ENCODE peak calls at places on chromosomes 2 and 18, in seven cellular contexts. H is GM12865, Y is astrocyte of the spinal cord, D is choroid plexus epithelial cell, F is upper lobe of right lung, Z is omental fat pad, C is BE2C. O is an unnamed sample.

GRCh38 chr2:126946323-126947089 is 47.8 kb downstream of the TEX51 start:
- DNase-seq in C (peak), D (no peak), H (no peak), Y (no peak), Z (no peak), F (no peak), O (no peak)

GRCh38 chr2:30305235-30305634 is 73.9 kb downstream of the LBH start:
- DNase-seq in H (no peak), D (no peak), C (no peak), Y (peak), F (no peak), Z (no peak), O (no peak)

GRCh38 chr18:35289293-35290069 is 548 bp downstream of the ZSCAN30 start:
- DNase-seq in C (no peak), Y (peak), D (no peak), F (peak), H (peak), Z (no peak), O (peak)

GRCh38 chr18:5979971-5980457 is 84.7 kb upstream of the TMEM200C start:
- DNase-seq in D (no peak), C (no peak), Y (no peak), F (no peak), H (peak), Z (no peak), O (no peak)

GRCh38 chr2:129861666-129862288 is 117.7 kb upstream of the RAB6C start:
- DNase-seq in C (no peak), H (no peak), Z (no peak), Y (no peak), D (no peak), F (no peak), O (no peak)

GRCh38 chr2:223941579-223942277 is 3.4 kb downstream of the WDFY1 start:
- DNase-seq in C (no peak), Z (no peak), F (no peak), H (peak), D (peak), Y (peak), O (peak)

GRCh38 chr18:8333961-8334360 is 275.3 kb upstream of the RAB12 start:
- DNase-seq in Z (no peak), C (no peak), D (no peak), H (no peak), F (no peak), Y (no peak), O (no peak)

GRCh38 chr2:70140978-70141753 is 49.7 kb downstream of the C2orf42 start:
- DNase-seq in F (peak), D (peak), Y (peak), H (peak), C (peak), Z (peak), O (peak)

GRCh38 chr2:146678516-146678915 is 1166.3 kb upstream of the ACVR2A start:
- DNase-seq in F (no peak), H (no peak), C (no peak), Y (no peak), D (no peak), Z (no peak), O (no peak)

GRCh38 chr2:235030126-235030525 is 78.3 kb downstream of the SH3BP4 start:
- DNase-seq in Z (no peak), D (no peak), F (peak), Y (no peak), C (no peak), H (no peak), O (no peak)

GRCh38 chr2:165793779-165794519 is at the start of gene GALNT3:
- DNase-seq in Y (no peak), H (peak), D (no peak), F (peak), C (no peak), Z (no peak), O (peak)
- TF ChIP-seq CTCF in Y (no peak), H (no peak), D (no peak), F (no peak), C (no peak), Z (no peak), O (no peak)

GRCh38 chr2:74290466-74291216 is 52.6 kb downstream of the SLC4A5 start:
- DNase-seq in F (no peak), Y (no peak), C (no peak), D (no peak), H (peak), Z (no peak), O (peak)
- TF ChIP-seq CTCF in F (no peak), Y (no peak), C (no peak), D (no peak), H (no peak), Z (no peak), O (no peak)

GRCh38 chr2:69011611-69012157 is 1.3 kb upstream of the ANTXR1 start:
- DNase-seq in H (no peak), Y (no peak), C (peak), Z (no peak), F (no peak), D (no peak), O (no peak)

GRCh38 chr2:69012310-69013122 is 463 bp upstream of the ANTXR1 start:
- DNase-seq in C (peak), H (peak), Y (peak), F (peak), Z (peak), D (peak), O (peak)

GRCh38 chr2:69010437-69011194 is 2.4 kb upstream of the ANTXR1 start:
- DNase-seq in Y (no peak), D (no peak), C (no peak), Z (no peak), H (no peak), F (no peak), O (no peak)

GRCh38 chr2:69013837-69014796 is 1.1 kb downstream of the ANTXR1 start:
- DNase-seq in H (no peak), Y (peak), F (no peak), C (no peak), D (peak), Z (no peak), O (no peak)

GRCh38 chr2:69013123-69013836 is at the start of gene ANTXR1:
- DNase-seq in C (peak), F (peak), D (peak), Z (no peak), H (no peak), Y (peak), O (peak)
- TF ChIP-seq CTCF in C (no peak), F (no peak), D (no peak), Z (no peak), H (no peak), Y (no peak), O (peak)

GRCh38 chr2:214158851-214159250 is 252.0 kb upstream of the VWC2L start:
- DNase-seq in C (no peak), F (no peak), H (no peak), Z (no peak), D (no peak), Y (no peak), O (no peak)
- TF ChIP-seq CTCF in C (no peak), F (no peak), H (no peak), Z (no peak), D (no peak), Y (no peak), O (no peak)

DNA sequence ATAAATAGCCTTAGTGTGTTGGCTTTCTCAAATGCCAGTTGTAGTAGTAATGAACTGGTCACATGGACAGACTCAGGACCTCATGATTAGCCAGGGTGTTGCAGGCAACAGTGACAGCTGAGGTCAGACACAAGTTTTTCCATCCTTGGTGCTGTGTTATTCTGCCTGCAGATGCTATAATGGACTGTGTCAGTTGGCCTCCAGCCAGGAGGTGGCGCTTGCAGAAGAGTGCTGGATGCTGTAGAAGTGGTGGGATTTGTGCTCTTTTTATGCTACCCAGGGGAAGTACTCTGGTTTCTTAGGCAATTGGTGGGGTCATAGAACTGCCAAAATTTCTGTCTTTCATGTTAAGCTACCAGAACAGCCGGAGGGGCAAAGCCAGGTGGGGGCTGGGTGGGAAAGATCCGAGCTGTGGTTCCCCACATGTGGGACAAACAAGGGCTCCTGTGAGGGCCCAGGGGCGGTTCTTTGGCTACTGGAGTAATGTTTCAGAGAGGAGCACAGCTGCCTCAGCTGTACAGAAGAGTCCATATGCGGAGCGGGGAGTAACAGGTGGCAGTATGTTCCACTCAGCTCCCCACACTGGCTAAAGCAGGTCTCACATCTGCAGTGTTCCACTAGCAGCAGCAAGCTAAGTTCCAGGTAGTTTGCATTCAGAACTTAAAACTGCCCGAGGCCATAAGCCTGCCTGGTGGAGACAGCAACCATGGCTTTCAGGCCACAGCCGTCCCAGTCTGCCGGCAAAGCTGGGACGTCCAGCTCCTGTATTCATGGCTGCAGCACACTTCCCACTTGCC is 104.4 kb downstream of the GULP1 start:
- DNase-seq in Z (no peak), C (peak), Y (no peak), H (peak), F (no peak), D (no peak), O (no peak)
- TF ChIP-seq CTCF in Z (no peak), C (peak), Y (no peak), H (no peak), F (no peak), D (no peak), O (no peak)

DNA sequence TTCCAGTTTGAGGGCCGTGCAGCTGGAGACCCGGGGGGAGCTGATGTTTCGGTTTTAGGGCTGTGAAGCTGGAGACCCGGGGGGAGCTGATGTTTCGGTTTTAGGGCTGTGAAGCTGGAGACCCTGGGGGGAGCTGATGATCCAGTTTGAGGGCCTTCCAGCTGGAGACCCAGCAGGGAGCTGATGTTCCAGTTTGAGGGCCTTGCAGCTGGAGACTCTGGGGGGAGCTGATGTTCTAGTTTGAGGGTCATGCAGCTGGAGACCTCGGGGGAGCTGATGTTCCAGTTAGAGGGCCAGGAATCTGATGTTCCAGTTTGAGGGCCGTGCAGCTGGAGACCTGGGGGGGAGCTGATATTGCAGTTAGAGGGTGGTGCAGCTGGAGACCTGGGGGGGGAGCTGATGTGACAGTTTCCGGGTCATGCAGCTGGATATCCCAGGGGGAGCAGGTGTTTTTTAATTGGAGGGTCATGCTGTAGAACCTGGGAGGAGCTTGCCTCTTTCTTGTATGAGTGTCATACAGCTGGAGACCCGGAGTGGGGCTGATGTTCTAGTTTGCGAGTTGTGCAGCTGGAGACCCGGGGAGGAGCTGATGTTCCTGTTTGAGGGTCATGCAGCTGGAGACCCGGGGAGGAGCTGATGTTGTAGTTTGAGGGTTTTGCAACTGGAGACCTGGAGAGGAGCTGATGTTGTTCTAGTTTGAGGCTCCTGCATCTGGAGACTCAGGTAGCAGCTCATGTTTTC is 153.2 kb downstream of the RTP5 start:
- DNase-seq in H (no peak), F (peak), D (no peak), Y (no peak), Z (no peak), C (no peak), O (no peak)
- TF ChIP-seq CTCF in H (no peak), F (no peak), D (no peak), Y (no peak), Z (no peak), C (no peak), O (no peak)

DNA sequence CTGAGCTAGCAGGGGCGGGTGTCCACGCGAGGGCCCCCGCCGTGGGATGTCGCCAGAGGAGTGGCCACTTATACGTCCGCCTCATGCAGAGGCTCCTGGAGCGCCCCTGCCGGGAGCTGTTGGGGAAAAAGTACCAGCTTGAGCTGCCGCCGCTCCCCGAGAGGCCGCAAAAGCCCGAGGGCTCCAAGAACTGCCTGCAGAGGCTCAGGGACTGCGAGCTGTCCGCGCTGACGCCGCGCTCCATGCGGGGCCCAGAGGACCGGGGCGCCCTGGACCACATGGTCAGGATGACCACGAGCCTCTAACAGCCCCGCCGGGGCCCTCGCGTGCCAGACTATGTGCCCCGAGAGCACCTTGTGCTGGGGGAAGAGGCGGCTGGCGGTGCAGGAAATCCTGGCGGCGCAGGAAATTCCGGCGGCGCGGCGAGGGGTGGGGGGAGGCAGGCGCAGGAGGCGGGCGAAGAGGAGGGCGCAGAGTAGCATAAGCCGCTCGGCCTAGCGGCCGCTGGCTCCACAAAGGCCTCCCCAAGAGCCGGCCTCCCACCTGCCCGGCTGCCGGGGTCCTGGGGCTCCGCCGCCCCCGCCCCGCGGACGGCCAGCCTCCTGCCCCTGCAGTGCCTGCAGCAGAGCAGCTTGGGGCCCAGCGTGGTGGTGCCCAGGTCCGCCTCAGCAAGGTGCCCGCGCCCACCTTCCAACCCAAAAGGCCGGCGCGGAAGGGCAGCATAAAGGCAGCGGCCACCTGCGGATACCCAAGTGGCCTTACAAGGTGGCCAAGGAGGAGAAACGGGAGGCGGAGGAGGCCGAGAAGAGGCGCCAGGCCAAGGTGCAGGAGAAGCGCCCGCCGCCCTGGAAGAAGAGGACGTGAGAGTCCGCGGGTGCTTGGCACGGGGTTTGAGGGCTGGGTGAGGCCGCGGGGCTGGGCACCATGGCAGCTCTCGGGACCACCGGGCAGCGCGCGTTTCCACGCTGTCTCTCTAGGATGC is 42.1 kb upstream of the TRIM43B start:
- DNase-seq in H (peak), Y (peak), Z (no peak), C (no peak), D (peak), F (peak), O (peak)
- TF ChIP-seq CTCF in H (peak), Y (peak), Z (no peak), C (no peak), D (peak), F (peak), O (no peak)

GRCh38 chr2:12047761-12048160 is 301.3 kb downstream of the LPIN1 start:
- DNase-seq in D (no peak), Y (no peak), H (peak), F (no peak), C (no peak), Z (no peak), O (no peak)

GRCh38 chr2:12050381-12050780 is 303.9 kb downstream of the LPIN1 start:
- DNase-seq in C (no peak), H (peak), D (peak), Y (peak), F (no peak), Z (no peak), O (no peak)

GRCh38 chr2:12045864-12046291 is 299.4 kb downstream of the LPIN1 start:
- DNase-seq in Z (no peak), D (no peak), C (no peak), Y (no peak), H (peak), F (no peak), O (no peak)

GRCh38 chr2:12046641-12047040 is 300.2 kb downstream of the LPIN1 start:
- DNase-seq in F (no peak), Z (no peak), H (no peak), C (no peak), D (peak), Y (no peak), O (no peak)

DNA sequence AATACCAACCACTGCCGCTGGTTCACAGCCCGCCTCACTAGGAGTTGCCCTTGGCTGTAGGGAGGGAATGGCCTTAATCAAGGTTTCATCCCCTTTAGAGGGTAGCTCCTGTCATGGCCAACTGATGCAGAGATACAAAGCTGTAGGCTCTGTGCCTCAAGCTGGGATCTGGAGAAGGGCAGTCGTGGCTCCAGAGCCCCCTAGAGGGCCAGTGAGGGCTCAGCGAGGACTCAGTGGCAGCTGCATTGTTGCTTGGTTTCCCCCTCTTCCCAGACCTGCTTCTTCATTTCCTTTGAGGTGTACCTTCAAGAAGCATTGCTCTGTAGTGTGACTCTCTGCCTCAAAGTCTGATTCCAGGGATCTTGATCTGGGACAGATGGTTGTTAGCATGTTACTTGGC is 302.1 kb downstream of the LPIN1 start:
- DNase-seq in C (peak), D (no peak), H (peak), F (no peak), Y (no peak), Z (no peak), O (no peak)
- TF ChIP-seq CTCF in C (peak), D (peak), H (peak), F (no peak), Y (peak), Z (no peak), O (no peak)

DNA sequence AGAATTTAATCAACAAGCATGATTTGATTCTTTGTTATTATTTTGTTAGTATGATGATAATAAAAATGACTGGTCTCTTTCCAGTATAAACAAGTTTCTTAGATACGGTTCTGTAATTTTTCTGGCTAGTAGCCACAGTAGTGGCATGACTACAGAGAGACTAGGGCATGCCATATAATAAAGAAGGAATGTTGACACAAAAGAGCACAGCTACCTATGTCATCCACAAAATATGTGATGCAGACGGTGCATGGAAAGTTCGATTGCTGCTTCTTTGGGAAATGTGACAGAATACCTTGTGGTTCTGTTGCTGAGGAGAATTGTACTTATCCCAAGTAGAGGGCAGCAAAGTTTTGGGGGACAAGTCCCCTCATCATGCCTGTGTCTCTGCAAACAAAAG is 26.1 kb upstream of the SETBP1 start:
- DNase-seq in H (no peak), Z (no peak), D (peak), C (no peak), Y (peak), F (no peak), O (no peak)
- TF ChIP-seq CTCF in H (no peak), Z (no peak), D (no peak), C (no peak), Y (no peak), F (no peak), O (no peak)

GRCh38 chr2:6893876-6894482 is 16.4 kb downstream of the RSAD2 start:
- DNase-seq in Y (no peak), Z (no peak), H (no peak), D (no peak), C (no peak), F (no peak), O (no peak)

GRCh38 chr2:6896930-6897759 is 19.6 kb downstream of the RSAD2 start:
- DNase-seq in F (no peak), D (peak), H (peak), Y (peak), C (no peak), Z (no peak), O (no peak)
- TF ChIP-seq CTCF in F (peak), D (peak), H (peak), Y (peak), C (peak), Z (no peak), O (peak)

O was measured in natural killer cell.